ENCODE peak calls at places on chromosomes 12 and 14, in six cellular contexts. M, S, B, L, E and T are unnamed samples.

GRCh38 chr14:44887596-44887955 is 74.2 kb downstream of the KLHL28 start:
- DNase-seq in B (no peak), S (no peak), E (no peak), M (no peak), L (no peak), T (no peak)

GRCh38 chr12:26293612-26294011 is 98.2 kb downstream of the SSPN start:
- DNase-seq in E (no peak), M (no peak), S (no peak), L (no peak), B (no peak), T (no peak)

GRCh38 chr14:69260979-69261605 is 1.1 kb downstream of the GALNT16 start:
- DNase-seq in S (peak), M (no peak), L (no peak), B (no peak), E (no peak), T (no peak)

GRCh38 chr14:100677152-100677924 is 49.4 kb upstream of the DLK1 start:
- DNase-seq in L (peak), S (no peak), E (no peak), M (no peak), B (peak), T (peak)

GRCh38 chr14:101620821-101621785 is 59.8 kb downstream of the DIO3 start:
- DNase-seq in M (no peak), E (no peak), S (no peak), L (no peak), B (no peak), T (no peak)

GRCh38 chr14:80645667-80646413 is 295.7 kb downstream of the CEP128 start:
- DNase-seq in E (no peak), L (no peak), M (no peak), S (no peak), B (no peak), T (no peak)

GRCh38 chr12:67804168-67804567 is 155.6 kb downstream of the DYRK2 start:
- DNase-seq in S (no peak), M (no peak), B (no peak), L (no peak), E (peak), T (no peak)

GRCh38 chr14:57352771-57353170 is 37.6 kb upstream of the NAA30 start:
- DNase-seq in B (no peak), E (no peak), S (no peak), M (no peak), L (no peak), T (no peak)

GRCh38 chr12:45148017-45148416 is 67.9 kb upstream of the ANO6 start:
- DNase-seq in M (no peak), E (no peak), L (no peak), S (no peak), B (no peak), T (no peak)

GRCh38 chr14:54877015-54877702 is 25.5 kb downstream of the GCH1 start:
- DNase-seq in S (no peak), B (peak), E (no peak), L (peak), M (no peak), T (peak)

GRCh38 chr14:42241101-42241500 is 634.4 kb downstream of the LRFN5 start:
- DNase-seq in S (no peak), B (no peak), M (no peak), E (no peak), L (no peak), T (no peak)

GRCh38 chr14:45526715-45527549 is 273.9 kb upstream of the MIS18BP1 start:
- DNase-seq in S (peak), E (peak), L (no peak), M (peak), B (no peak), T (no peak)

GRCh38 chr12:58346032-58346632 is 404.8 kb downstream of the ATP23 start:
- DNase-seq in L (peak), B (peak), S (peak), E (no peak), M (no peak), T (peak)

GRCh38 chr12:120853188-120853587 is 51.0 kb downstream of the SPPL3 start:
- DNase-seq in M (no peak), E (no peak), B (peak), S (no peak), L (peak), T (no peak)

GRCh38 chr14:104549536-104550339 is 29.8 kb upstream of the C14orf180 start:
- DNase-seq in M (no peak), L (no peak), S (no peak), E (no peak), B (no peak), T (no peak)

GRCh38 chr12:121996050-121996944 is 25.4 kb upstream of the BCL7A start:
- DNase-seq in M (no peak), E (no peak), S (no peak), B (no peak), L (peak), T (no peak)

GRCh38 chr14:100538566-100539318 is 48.5 kb downstream of the BEGAIN start:
- DNase-seq in L (no peak), B (no peak), S (no peak), E (no peak), M (no peak), T (no peak)

GRCh38 chr12:570949-571794 is 92.1 kb downstream of the NINJ2 start:
- DNase-seq in E (no peak), B (peak), M (no peak), L (peak), S (no peak), T (peak)

GRCh38 chr14:30751646-30752416 is 122.5 kb upstream of the COCH start:
- DNase-seq in L (no peak), B (no peak), S (no peak), M (no peak), E (no peak), T (no peak)

GRCh38 chr12:45483571-45483970 is 245.9 kb upstream of the ARID2 start:
- DNase-seq in E (no peak), B (peak), S (no peak), M (no peak), L (peak), T (no peak)

GRCh38 chr12:132282950-132283771 is 46.2 kb downstream of the GALNT9 start:
- DNase-seq in E (no peak), B (no peak), S (no peak), M (no peak), L (no peak), T (no peak)

GRCh38 chr14:23481362-23481970 is 12.0 kb downstream of the NGDN start:
- DNase-seq in E (no peak), M (no peak), S (peak), B (peak), L (peak), T (peak)

GRCh38 chr14:32472512-32473472 is 143.7 kb downstream of the AKAP6 start:
- DNase-seq in E (no peak), S (no peak), M (peak), B (peak), L (peak), T (peak)

GRCh38 chr12:113135178-113136127 is at the start of gene RASAL1:
- DNase-seq in B (no peak), S (no peak), M (no peak), L (no peak), E (no peak), T (no peak)

GRCh38 chr12:45730842-45731336 is 1.4 kb downstream of the ARID2 start:
- DNase-seq in E (no peak), S (no peak), M (peak), L (peak), B (peak), T (peak)

GRCh38 chr14:39547845-39548244 is 115.6 kb upstream of the FBXO33 start:
- DNase-seq in S (no peak), E (no peak), B (no peak), L (no peak), M (no peak), T (no peak)

GRCh38 chr14:69464829-69465228 is 19.7 kb upstream of the PLEKHD1 start:
- DNase-seq in S (no peak), E (no peak), L (peak), M (peak), B (peak), T (peak)

GRCh38 chr12:123076604-123077297 is 74.1 kb downstream of the PITPNM2 start:
- DNase-seq in S (no peak), E (no peak), M (no peak), L (no peak), B (no peak), T (no peak)

GRCh38 chr12:53480425-53481107 is 18.7 kb downstream of the MAP3K12 start:
- DNase-seq in L (no peak), S (no peak), E (no peak), M (no peak), B (no peak), T (no peak)

GRCh38 chr12:119980247-119980646 is 8.8 kb upstream of the BICDL1 start:
- DNase-seq in B (no peak), S (no peak), M (no peak), L (no peak), E (no peak), T (no peak)

GRCh38 chr12:54032627-54033100 is at the start of gene HOXC5:
- DNase-seq in S (peak), M (no peak), B (peak), E (no peak), L (peak), T (peak)

GRCh38 chr12:112168561-112168971 is 43.2 kb downstream of the TRAFD1 start:
- DNase-seq in M (no peak), S (no peak), B (no peak), E (no peak), L (no peak), T (no peak)

GRCh38 chr12:102799229-102799628 is 117.8 kb downstream of the PAH start:
- DNase-seq in B (no peak), M (no peak), E (no peak), S (no peak), L (no peak), T (no peak)

GRCh38 chr12:109140560-109140959 is 24.2 kb downstream of the ACACB start:
- DNase-seq in M (no peak), L (no peak), B (no peak), E (no peak), S (no peak), T (no peak)

GRCh38 chr14:67285876-67286452 is 44.7 kb downstream of the PALS1 start:
- DNase-seq in S (no peak), E (no peak), B (peak), L (peak), M (no peak), T (peak)